ENCODE peak calls at places on chromosomes 16 and 17, in four cellular contexts. One of them, this sample, is unnamed.

GRCh38 chr17:73423806-73424205 is 112.0 kb upstream of the CDC42EP4 start:
- DNase-seq in SW480: no peak
- DNase-seq in memory B cell: no peak
- DNase-seq in fibroblast of the aortic adventitia: no peak
- DNase-seq in this sample: no peak

GRCh38 chr17:28334666-28335200 is 539 bp downstream of the IFT20 start:
- DNase-seq in SW480: no peak
- DNase-seq in memory B cell: no peak
- DNase-seq in fibroblast of the aortic adventitia: no peak
- DNase-seq in this sample: no peak

GRCh38 chr16:17474037-17474436 is 3.3 kb upstream of the XYLT1 start:
- DNase-seq in SW480: no peak
- DNase-seq in memory B cell: no peak
- DNase-seq in fibroblast of the aortic adventitia: no peak
- DNase-seq in this sample: no peak

GRCh38 chr17:66540131-66540781 is 237.8 kb downstream of the PRKCA start:
- DNase-seq in SW480: no peak
- DNase-seq in memory B cell: no peak
- DNase-seq in fibroblast of the aortic adventitia: peak
- DNase-seq in this sample: no peak

GRCh38 chr17:61400058-61400785 is 579 bp downstream of the TBX2 start:
- DNase-seq in SW480: peak
- DNase-seq in memory B cell: no peak
- DNase-seq in fibroblast of the aortic adventitia: peak
- DNase-seq in this sample: no peak

GRCh38 chr16:2162676-2163118 is 7.1 kb downstream of the TRAF7 start:
- DNase-seq in SW480: peak
- DNase-seq in memory B cell: no peak
- DNase-seq in fibroblast of the aortic adventitia: no peak
- DNase-seq in this sample: no peak

GRCh38 chr17:29390856-29391631 is 881 bp downstream of the TAOK1 start:
- DNase-seq in SW480: peak
- DNase-seq in memory B cell: no peak
- DNase-seq in fibroblast of the aortic adventitia: no peak
- DNase-seq in this sample: peak

GRCh38 chr16:66610111-66610820 is 5.8 kb downstream of the CMTM3 start:
- DNase-seq in SW480: no peak
- DNase-seq in memory B cell: no peak
- DNase-seq in fibroblast of the aortic adventitia: no peak
- DNase-seq in this sample: no peak

GRCh38 chr17:396788-397187 is 44.2 kb upstream of the RPH3AL start:
- DNase-seq in SW480: no peak
- DNase-seq in memory B cell: no peak
- DNase-seq in fibroblast of the aortic adventitia: no peak
- DNase-seq in this sample: no peak

GRCh38 chr17:17768415-17769088 is 68.2 kb downstream of the SREBF1 start:
- DNase-seq in SW480: no peak
- DNase-seq in memory B cell: no peak
- DNase-seq in fibroblast of the aortic adventitia: no peak
- DNase-seq in this sample: no peak

GRCh38 chr16:86653289-86654006 is 75.1 kb downstream of the FOXL1 start:
- DNase-seq in SW480: no peak
- DNase-seq in memory B cell: no peak
- DNase-seq in fibroblast of the aortic adventitia: peak
- DNase-seq in this sample: no peak

GRCh38 chr16:66211651-66212050 is 154.8 kb upstream of the CDH5 start:
- DNase-seq in SW480: no peak
- DNase-seq in memory B cell: no peak
- DNase-seq in fibroblast of the aortic adventitia: no peak
- DNase-seq in this sample: no peak

GRCh38 chr17:82096709-82097186 is 1.3 kb downstream of the FASN start:
- DNase-seq in SW480: no peak
- DNase-seq in memory B cell: no peak
- DNase-seq in fibroblast of the aortic adventitia: no peak
- DNase-seq in this sample: no peak

GRCh38 chr17:50467855-50468119 is 893 bp downstream of the CHAD start:
- DNase-seq in SW480: no peak
- DNase-seq in memory B cell: no peak
- DNase-seq in fibroblast of the aortic adventitia: no peak
- DNase-seq in this sample: no peak

GRCh38 chr16:11291021-11291716 is 10.0 kb upstream of the PRM1 start:
- DNase-seq in SW480: no peak
- DNase-seq in memory B cell: no peak
- DNase-seq in fibroblast of the aortic adventitia: no peak
- DNase-seq in this sample: no peak

GRCh38 chr16:1197237-1197866 is 27.7 kb downstream of the TPSG1 start:
- DNase-seq in SW480: no peak
- DNase-seq in memory B cell: no peak
- DNase-seq in fibroblast of the aortic adventitia: no peak
- DNase-seq in this sample: peak

GRCh38 chr16:56944954-56945839 is 13.3 kb downstream of the HERPUD1 start:
- DNase-seq in SW480: no peak
- DNase-seq in memory B cell: no peak
- DNase-seq in fibroblast of the aortic adventitia: peak
- DNase-seq in this sample: no peak

GRCh38 chr16:1108299-1109252 is 12.5 kb upstream of the C1QTNF8 start:
- DNase-seq in SW480: no peak
- DNase-seq in memory B cell: no peak
- DNase-seq in fibroblast of the aortic adventitia: peak
- DNase-seq in this sample: no peak

GRCh38 chr17:77318491-77319210 is 177.9 kb downstream of the SEC14L1 start:
- DNase-seq in SW480: no peak
- DNase-seq in memory B cell: no peak
- DNase-seq in fibroblast of the aortic adventitia: peak
- DNase-seq in this sample: no peak

GRCh38 chr16:67926181-67926742 is 5.4 kb downstream of the CTRL start:
- DNase-seq in SW480: no peak
- DNase-seq in memory B cell: no peak
- DNase-seq in fibroblast of the aortic adventitia: peak
- DNase-seq in this sample: peak

GRCh38 chr17:41548844-41549595 is 20.9 kb upstream of the KRT19 start:
- DNase-seq in SW480: peak
- DNase-seq in memory B cell: peak
- DNase-seq in fibroblast of the aortic adventitia: peak
- DNase-seq in this sample: peak

GRCh38 chr16:80259289-80259805 is 281.4 kb upstream of the DYNLRB2 start:
- DNase-seq in SW480: no peak
- DNase-seq in memory B cell: no peak
- DNase-seq in fibroblast of the aortic adventitia: no peak
- DNase-seq in this sample: no peak

GRCh38 chr16:85765767-85766166 is 14.9 kb upstream of the C16orf74 start:
- DNase-seq in SW480: no peak
- DNase-seq in memory B cell: no peak
- DNase-seq in fibroblast of the aortic adventitia: no peak
- DNase-seq in this sample: no peak

GRCh38 chr17:45131616-45132301 is 556 bp downstream of the PLCD3 start:
- DNase-seq in SW480: peak
- DNase-seq in memory B cell: peak
- DNase-seq in fibroblast of the aortic adventitia: no peak
- DNase-seq in this sample: no peak